ENCODE peak calls at places on chromosomes 13 and 19, in four cellular contexts. B, H, O and A are unnamed samples.

GRCh38 chr13:113476811-113477210 is 13.7 kb downstream of the DCUN1D2 start:
- DNase-seq in B (no peak), H (no peak), O (no peak), A (no peak)

GRCh38 chr13:109576331-109576813 is 210.0 kb downstream of the IRS2 start:
- DNase-seq in B (no peak), H (no peak), O (peak; percentile 6), A (no peak)

GRCh38 chr19:38362076-38362945 is 12.1 kb upstream of the PSMD8 start:
- DNase-seq in B (peak; percentile 89), H (peak; percentile 73), O (peak; percentile 94), A (peak; percentile 41)

GRCh38 chr19:55041627-55042343 is 3.7 kb upstream of the GP6 start:
- DNase-seq in B (no peak), H (no peak), O (no peak), A (no peak)

GRCh38 chr19:58229255-58229639 is 533 bp downstream of the ZNF544 start:
- DNase-seq in B (peak; percentile 25), H (no peak), O (peak; percentile 32), A (no peak)

GRCh38 chr13:98327326-98328314 is 150.6 kb upstream of the RNF113B start:
- DNase-seq in B (peak; percentile 64), H (peak; percentile 47), O (no peak), A (no peak)

GRCh38 chr13:70829748-70830147 is 721.5 kb upstream of the KLHL1 start:
- DNase-seq in B (no peak), H (no peak), O (no peak), A (no peak)

GRCh38 chr19:38944981-38945506 is 14.3 kb downstream of the MRPS12 start:
- DNase-seq in B (no peak), H (peak; percentile 40), O (no peak), A (no peak)

GRCh38 chr13:95140502-95140901 is 160.7 kb downstream of the ABCC4 start:
- DNase-seq in B (no peak), H (no peak), O (no peak), A (no peak)

GRCh38 chr13:111474136-111475002 is 153.9 kb downstream of the TEX29 start:
- DNase-seq in B (peak; percentile 8), H (no peak), O (peak; percentile 58), A (no peak)

GRCh38 chr19:16541526-16542044 is 652 bp downstream of the CHERP start:
- DNase-seq in B (no peak), H (no peak), O (no peak), A (no peak)

GRCh38 chr13:114142640-114143490 is 10.4 kb upstream of the RASA3 start:
- DNase-seq in B (no peak), H (peak; percentile 23), O (no peak), A (peak; percentile 46)

GRCh38 chr13:34913040-34913439 is 29.0 kb upstream of the NBEA start:
- DNase-seq in B (no peak), H (no peak), O (no peak), A (no peak)

GRCh38 chr19:991174-991931 is 7.2 kb downstream of the WDR18 start:
- DNase-seq in B (no peak), H (peak; percentile 54), O (no peak), A (no peak)

GRCh38 chr13:113815151-113816058 is 48.5 kb downstream of the GAS6 start:
- DNase-seq in B (no peak), H (no peak), O (no peak), A (no peak)

GRCh38 chr19:42388851-42389489 is 1.1 kb downstream of the CNFN start:
- DNase-seq in B (no peak), H (no peak), O (no peak), A (no peak)

GRCh38 chr13:48431431-48431830 is 18.5 kb upstream of the LPAR6 start:
- DNase-seq in B (peak; percentile 25), H (no peak), O (no peak), A (no peak)

GRCh38 chr19:42052241-42052863 is 17.7 kb downstream of the GRIK5 start:
- DNase-seq in B (no peak), H (no peak), O (no peak), A (peak; percentile 55)

GRCh38 chr19:48508729-48509310 is 2.8 kb downstream of the LMTK3 start:
- DNase-seq in B (no peak), H (no peak), O (no peak), A (no peak)

GRCh38 chr13:37375724-37376123 is 222.8 kb downstream of the POSTN start:
- DNase-seq in B (no peak), H (no peak), O (no peak), A (no peak)

GRCh38 chr13:25037057-25037813 is 58.7 kb upstream of the PABPC3 start:
- DNase-seq in B (peak; percentile 59), H (no peak), O (no peak), A (no peak)

GRCh38 chr13:105773887-105774538 is 761.4 kb downstream of the EFNB2 start:
- DNase-seq in B (no peak), H (no peak), O (peak; percentile 5), A (no peak)

GRCh38 chr19:29495971-29496441 is 29.8 kb upstream of the VSTM2B start:
- DNase-seq in B (no peak), H (peak; percentile 11), O (no peak), A (no peak)

GRCh38 chr19:6481541-6482342 is at the start of gene DENND1C:
- DNase-seq in B (no peak), H (no peak), O (no peak), A (no peak)

GRCh38 chr19:55451522-55452380 is 8.7 kb upstream of the SHISA7 start:
- DNase-seq in B (no peak), H (no peak), O (no peak), A (no peak)

GRCh38 chr13:49246850-49247721 is 639 bp upstream of the CDADC1 start:
- DNase-seq in B (no peak), H (no peak), O (no peak), A (no peak)

GRCh38 chr13:22189176-22190048 is 518.5 kb downstream of the FGF9 start:
- DNase-seq in B (peak; percentile 3), H (no peak), O (no peak), A (no peak)

DNA sequence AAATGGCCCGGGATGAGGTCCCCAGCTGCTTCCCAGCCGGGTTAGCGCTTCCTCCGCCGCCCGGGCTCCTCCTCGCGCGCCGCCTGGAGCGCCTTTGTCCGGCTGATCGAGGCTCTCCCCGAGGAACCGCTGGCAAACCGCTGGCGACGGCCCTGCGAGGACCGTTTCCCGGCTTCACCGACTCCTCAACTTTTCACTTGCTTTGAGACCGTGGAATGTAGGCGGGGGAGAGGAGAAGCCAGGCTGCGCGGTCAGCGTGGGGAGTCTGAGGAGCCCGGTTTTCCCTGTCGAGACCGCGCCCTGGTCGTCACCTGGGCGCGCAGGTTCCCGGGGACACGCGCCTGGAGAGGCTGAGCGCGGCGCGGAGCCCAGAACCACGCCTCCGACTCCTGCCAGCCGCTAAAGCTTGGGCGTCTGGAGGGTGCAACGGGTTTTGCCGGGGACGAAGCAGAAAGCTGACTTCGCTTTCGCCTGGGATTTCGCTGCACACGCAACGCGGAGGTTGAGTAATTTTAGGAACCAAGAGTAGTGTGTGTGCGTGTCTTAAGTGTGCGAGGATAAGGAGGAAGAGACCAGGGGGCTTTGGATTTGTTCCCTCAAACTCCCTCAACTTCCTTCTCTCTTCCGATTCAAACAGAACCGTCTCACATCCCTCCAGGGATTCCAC is 7.3 kb upstream of the DGKH start:
- DNase-seq in B (peak; percentile 65), H (peak; percentile 65), O (peak; percentile 16), A (peak; percentile 22)
- TF ChIP-seq POLR2A in B (peak; percentile 22), H (no peak), O (no peak), A (no peak)

GRCh38 chr19:2033115-2033824 is 17.8 kb upstream of the BTBD2 start:
- DNase-seq in B (no peak), H (no peak), O (no peak), A (peak; percentile 16)

GRCh38 chr19:2033825-2034159 is 17.3 kb downstream of the MKNK2 start:
- DNase-seq in B (no peak), H (no peak), O (no peak), A (no peak)

GRCh38 chr19:2034729-2035589 is 16.1 kb downstream of the MKNK2 start:
- DNase-seq in B (peak; percentile 39), H (peak; percentile 75), O (no peak), A (no peak)

GRCh38 chr19:2035590-2035991 is 15.5 kb downstream of the MKNK2 start:
- DNase-seq in B (peak; percentile 6), H (no peak), O (no peak), A (no peak)

DNA sequence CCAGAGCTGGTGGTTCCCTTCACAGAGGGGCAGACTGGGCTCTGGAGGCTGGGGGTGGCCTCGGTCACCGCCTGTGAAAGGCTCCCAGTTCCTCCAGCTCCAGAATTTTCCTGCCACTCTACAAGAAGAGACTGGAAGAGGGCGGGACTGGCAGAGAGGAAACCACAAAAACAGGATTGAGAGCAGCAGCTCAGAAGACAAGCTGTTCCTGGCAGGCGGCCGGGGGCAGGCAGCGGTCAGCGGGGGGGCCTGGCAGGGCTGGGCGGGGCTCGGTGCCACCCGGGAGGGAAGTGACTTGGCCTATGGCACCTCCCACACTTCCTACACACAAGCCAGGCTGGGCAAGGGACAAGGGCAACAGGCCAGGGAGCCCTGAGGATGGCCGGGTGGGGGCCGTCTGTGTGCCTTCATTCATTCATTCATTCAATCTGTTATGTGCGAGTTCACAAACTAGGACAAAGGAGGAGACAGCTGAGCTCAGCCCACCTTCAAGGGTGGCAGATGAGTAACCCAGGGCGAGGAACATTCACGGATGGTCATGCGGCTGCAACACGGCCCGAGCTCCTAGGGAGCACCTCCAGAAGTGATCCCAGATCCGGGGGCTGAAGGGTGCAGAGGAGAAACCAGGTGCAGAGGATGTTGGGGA is 16.9 kb upstream of the BTBD2 start:
- DNase-seq in B (peak; percentile 99), H (peak; percentile 95), O (peak; percentile 59), A (peak; percentile 96)
- TF ChIP-seq POLR2A in B (peak; percentile 81), H (no peak), O (peak; percentile 38), A (peak; percentile 46)

DNA sequence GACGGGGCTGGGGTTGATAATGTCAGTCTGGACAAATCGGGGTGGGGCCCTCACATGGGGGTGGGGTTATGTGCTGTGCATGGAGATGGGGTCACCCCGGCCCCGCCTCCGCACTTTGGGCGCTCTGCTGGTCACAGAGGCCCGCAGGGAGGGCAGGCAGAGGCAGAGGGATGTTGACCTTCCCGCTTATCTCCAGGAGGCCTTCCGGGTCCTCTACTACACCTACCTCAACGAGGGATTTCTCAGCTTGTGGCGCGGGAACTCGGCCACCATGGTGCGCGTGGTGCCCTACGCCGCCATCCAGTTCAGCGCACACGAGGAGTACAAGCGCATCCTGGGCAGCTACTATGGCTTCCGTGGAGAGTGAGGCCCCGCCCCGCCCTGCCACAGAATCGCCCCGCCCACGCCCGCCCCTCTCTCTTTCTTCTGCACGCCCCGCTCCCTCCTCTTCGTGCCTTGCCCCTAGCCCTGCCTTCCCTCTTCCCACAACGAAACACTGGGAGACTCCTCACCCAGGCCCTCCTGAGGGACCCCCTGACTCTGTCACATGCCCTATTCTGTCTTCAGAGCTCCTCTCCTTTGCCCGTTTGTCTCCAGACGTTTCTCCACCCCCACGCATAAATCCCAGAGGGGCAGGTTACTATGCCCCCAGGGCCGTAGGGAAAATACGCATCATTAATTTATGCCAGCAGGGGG is 32.8 kb downstream of the TMEM161A start:
- DNase-seq in B (peak; percentile 89), H (peak; percentile 90), O (peak; percentile 48), A (no peak)
- TF ChIP-seq POLR2A in B (peak; percentile 86), H (no peak), O (peak; percentile 91), A (no peak)

DNA sequence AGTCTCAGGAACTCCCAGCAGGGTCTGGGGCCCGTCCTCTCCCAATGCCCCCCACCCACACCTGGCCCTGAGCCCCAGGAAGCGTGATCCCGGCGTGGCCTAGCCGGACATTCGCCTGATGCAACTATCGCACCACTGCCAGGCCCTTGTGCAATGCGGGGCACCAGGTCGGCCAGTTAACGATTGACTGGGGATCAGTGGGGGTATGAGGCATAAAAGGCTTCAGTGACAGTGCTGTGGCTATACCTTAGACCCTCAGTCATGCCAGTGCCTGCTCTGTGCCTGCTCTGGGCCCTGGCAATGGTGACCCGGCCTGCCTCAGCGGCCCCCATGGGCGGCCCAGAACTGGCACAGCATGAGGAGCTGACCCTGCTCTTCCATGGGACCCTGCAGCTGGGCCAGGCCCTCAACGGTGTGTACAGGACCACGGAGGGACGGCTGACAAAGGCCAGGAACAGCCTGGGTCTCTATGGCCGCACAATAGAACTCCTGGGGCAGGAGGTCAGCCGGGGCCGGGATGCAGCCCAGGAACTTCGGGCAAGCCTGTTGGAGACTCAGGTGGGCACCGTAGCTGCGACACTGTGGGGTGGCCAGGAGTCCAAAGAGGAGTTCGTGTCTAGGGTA is at the start of gene ANGPTL8:
- DNase-seq in B (no peak), H (no peak), O (no peak), A (no peak)
- TF ChIP-seq POLR2A in B (no peak), H (no peak), O (no peak), A (no peak)